ENCODE peak calls at places on chromosome 14, in ten cellular contexts. V is HepG2; R is body of pancreas; I is HCT116; C is CD8-positive, alpha-beta memory T cell; A is esophagus squamous epithelium; B is psoas muscle; M is heart left ventricle; J is heart right ventricle; Y is pancreas. S is an unnamed sample.

GRCh38 chr14:22485178-22485577 is 103.8 kb downstream of the DAD1 start:
- DNase-seq in V (no peak), R (no peak), I (no peak), C (no peak), A (no peak), B (no peak), M (no peak), J (no peak), Y (no peak), S (no peak)

GRCh38 chr14:34951286-34951685 is 31.5 kb upstream of the SRP54 start:
- DNase-seq in V (no peak), R (no peak), I (no peak), C (no peak), A (no peak), B (no peak), M (no peak), J (no peak), Y (no peak), S (no peak)

GRCh38 chr14:52901357-52901980 is 49.4 kb downstream of the FERMT2 start:
- DNase-seq in V (no peak), R (no peak), I (no peak), C (no peak), A (no peak), B (no peak), M (no peak), J (no peak), Y (no peak), S (no peak)

GRCh38 chr14:94077823-94078222 is 3.2 kb downstream of the DDX24 start:
- DNase-seq in V (no peak), R (no peak), I (no peak), C (no peak), A (no peak), B (no peak), M (no peak), J (no peak), Y (no peak), S (no peak)

GRCh38 chr14:59190372-59190771 is 1.9 kb downstream of the DAAM1 start:
- DNase-seq in V (peak; percentile 24), R (no peak), I (no peak), C (no peak), A (no peak), B (no peak), M (peak; percentile 33), J (no peak), Y (no peak), S (no peak)

GRCh38 chr14:39417014-39417413 is 15.2 kb downstream of the FBXO33 start:
- DNase-seq in V (peak; percentile 60), R (no peak), I (peak; percentile 6), C (no peak), A (no peak), B (no peak), M (peak; percentile 32), J (no peak), Y (no peak), S (no peak)

GRCh38 chr14:59067135-59067894 is 121.2 kb upstream of the DAAM1 start:
- DNase-seq in V (no peak), R (no peak), I (no peak), C (no peak), A (no peak), B (no peak), M (no peak), J (no peak), Y (no peak), S (no peak)

GRCh38 chr14:80678436-80678835 is 263.1 kb downstream of the CEP128 start:
- DNase-seq in V (no peak), R (no peak), I (no peak), C (no peak), A (no peak), B (no peak), M (no peak), J (no peak), Y (no peak), S (no peak)

GRCh38 chr14:60317609-60318008 is 68.6 kb downstream of the PPM1A start:
- DNase-seq in V (no peak), R (no peak), I (no peak), C (no peak), A (no peak), B (no peak), M (no peak), J (no peak), Y (no peak), S (no peak)

GRCh38 chr14:36901846-36902245 is 240.2 kb downstream of the PAX9 start:
- DNase-seq in V (no peak), R (no peak), I (no peak), C (no peak), A (no peak), B (no peak), M (no peak), J (no peak), Y (no peak), S (no peak)

GRCh38 chr14:71733210-71733883 is 198.9 kb upstream of the RGS6 start:
- DNase-seq in V (no peak), R (no peak), I (no peak), C (no peak), A (no peak), B (no peak), M (no peak), J (no peak), Y (no peak), S (no peak)

GRCh38 chr14:92646952-92647461 is 101.4 kb downstream of the LGMN start:
- DNase-seq in V (no peak), R (no peak), I (no peak), C (no peak), A (no peak), B (no peak), M (no peak), J (no peak), Y (no peak), S (no peak)

GRCh38 chr14:66508846-66509621 is 1.1 kb downstream of the GPHN start:
- DNase-seq in V (no peak), R (peak; percentile 37), I (no peak), C (peak; percentile 45), A (no peak), B (peak; percentile 39), M (peak; percentile 30), J (peak; percentile 46), Y (peak; percentile 76), S (peak; percentile 29)

DNA sequence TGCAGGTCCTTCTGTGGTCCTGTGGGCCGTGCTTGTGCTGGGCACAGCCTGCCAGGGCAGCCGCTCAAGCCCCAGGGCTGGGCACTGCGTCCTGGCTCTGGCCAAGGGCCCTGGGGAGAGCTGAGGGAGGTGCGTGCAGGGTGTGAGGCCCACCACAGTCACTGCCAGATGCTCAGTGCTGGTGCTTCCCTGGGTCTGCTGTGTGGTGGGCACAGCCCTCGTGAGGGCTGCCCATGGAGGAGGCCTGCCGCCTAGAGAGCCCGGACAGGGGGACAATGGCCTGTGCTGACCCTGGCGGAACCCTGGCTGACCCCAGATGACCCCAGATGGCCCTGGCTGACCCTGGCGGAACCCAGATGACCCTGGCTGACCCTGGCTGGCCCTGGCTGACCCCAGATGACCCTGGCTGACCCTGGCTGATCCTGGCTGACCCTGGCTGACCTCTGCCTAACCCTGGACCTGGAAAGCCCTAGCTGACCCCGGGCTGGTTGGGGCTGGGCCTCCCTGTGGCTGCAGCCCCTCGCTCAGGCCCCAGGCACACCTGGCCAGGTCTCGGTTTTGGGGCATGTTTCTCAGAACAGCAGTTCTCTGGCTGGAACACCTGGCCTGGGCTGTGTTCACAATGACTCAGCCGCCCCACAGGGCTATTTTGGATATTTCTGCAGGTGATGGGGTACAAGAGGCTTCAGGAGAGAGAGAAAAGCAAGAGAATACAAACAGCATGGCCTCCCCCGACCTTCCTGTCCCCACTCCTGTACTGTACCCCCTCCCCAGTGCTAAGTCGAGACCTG is 55.4 kb downstream of the TMEM121 start:
- DNase-seq in V (no peak), R (no peak), I (no peak), C (no peak), A (no peak), B (peak; percentile 10), M (no peak), J (no peak), Y (no peak), S (no peak)
- H3K4me1 ChIP-seq in V (no peaks in the 10 kb centered on the region), R (no peaks in the 10 kb centered on the region), I (no peaks in the 10 kb centered on the region), C (no peaks in the 10 kb centered on the region), A (no peaks in the 10 kb centered on the region), B (no peaks in the 10 kb centered on the region), M (no peaks in the 10 kb centered on the region), J (no peaks in the 10 kb centered on the region), Y (no peaks in the 10 kb centered on the region), S (no peaks in the 10 kb centered on the region)

GRCh38 chr14:102217987-102218421 is 78.3 kb downstream of the WDR20 start:
- DNase-seq in V (no peak), R (no peak), I (no peak), C (no peak), A (no peak), B (no peak), M (peak; percentile 28), J (no peak), Y (no peak), S (no peak)
- H3K27me3 ChIP-seq in V (no peaks in the 10 kb centered on the region), R (no peaks in the 10 kb centered on the region), I (no peaks in the 10 kb centered on the region), C (no peaks in the 10 kb centered on the region), A (no peaks in the 10 kb centered on the region), B (no peaks in the 10 kb centered on the region), M (no peaks in the 10 kb centered on the region), J (no peaks in the 10 kb centered on the region), Y (no peaks in the 10 kb centered on the region), S (no peaks in the 10 kb centered on the region)

GRCh38 chr14:73759183-73759713 is 45.1 kb upstream of the PNMA1 start:
- DNase-seq in V (no peak), R (peak; percentile 61), I (no peak), C (peak; percentile 74), A (no peak), B (peak; percentile 83), M (peak; percentile 86), J (peak; percentile 86), Y (peak; percentile 82), S (peak; percentile 87)
- H3K4me1 ChIP-seq in V (peaks cover 86% of the 10 kb centered on the region), R (peaks cover 87% of the 10 kb centered on the region), I (peaks cover 36% of the 10 kb centered on the region), C (peaks cover 83% of the 10 kb centered on the region), A (peaks cover 89% of the 10 kb centered on the region), B (peaks cover 86% of the 10 kb centered on the region), M (peaks cover 85% of the 10 kb centered on the region), J (peaks cover 89% of the 10 kb centered on the region), Y (peaks cover 67% of the 10 kb centered on the region), S (peaks cover 93% of the 10 kb centered on the region)

GRCh38 chr14:33951183-33951840 is 438 bp upstream of the EGLN3 start:
- DNase-seq in V (no peak), R (no peak), I (no peak), C (no peak), A (no peak), B (no peak), M (no peak), J (no peak), Y (no peak), S (no peak)

GRCh38 chr14:33950320-33951182 is at the start of gene EGLN3:
- DNase-seq in V (peak; percentile 55), R (peak; percentile 91), I (peak; percentile 68), C (peak; percentile 49), A (no peak), B (peak; percentile 89), M (peak; percentile 94), J (peak; percentile 93), Y (peak; percentile 97), S (peak; percentile 92)

GRCh38 chr14:33946679-33947078 is 4.2 kb downstream of the EGLN3 start:
- DNase-seq in V (no peak), R (no peak), I (no peak), C (no peak), A (no peak), B (no peak), M (no peak), J (no peak), Y (no peak), S (no peak)

GRCh38 chr14:33949051-33950037 is 1.5 kb downstream of the EGLN3 start:
- DNase-seq in V (no peak), R (no peak), I (no peak), C (no peak), A (no peak), B (no peak), M (no peak), J (no peak), Y (no peak), S (no peak)

GRCh38 chr14:33948143-33948962 is 2.5 kb downstream of the EGLN3 start:
- DNase-seq in V (no peak), R (no peak), I (no peak), C (no peak), A (no peak), B (no peak), M (no peak), J (no peak), Y (no peak), S (no peak)
- H3K27me3 ChIP-seq in V (peaks cover 36% of the 10 kb centered on the region), R (no peaks in the 10 kb centered on the region), I (no peaks in the 10 kb centered on the region), C (no peaks in the 10 kb centered on the region), A (peaks cover 50% of the 10 kb centered on the region), B (no peaks in the 10 kb centered on the region), M (no peaks in the 10 kb centered on the region), J (no peaks in the 10 kb centered on the region), Y (no peaks in the 10 kb centered on the region), S (no peaks in the 10 kb centered on the region)

S was measured in left ventricle myocardium inferior.